ENCODE peak calls at places on chromosome 11, in four cellular contexts. F is HCT116, S is SK-N-SH, B is HepG2. X is an unnamed sample.

GRCh38 chr11:122853971-122854446 is 15.7 kb downstream of the CRTAM start:
- DNase-seq in F (peak; percentile 84), B (peak; percentile 66), S (peak; percentile 76), X (peak; percentile 91)

GRCh38 chr11:75547617-75548054 is 14.4 kb upstream of the SERPINH1 start:
- DNase-seq in F (no peak), B (peak; percentile 64), S (peak; percentile 88), X (peak; percentile 89)

GRCh38 chr11:113796663-113797259 is 17.2 kb downstream of the CLDN25 start:
- DNase-seq in S (peak; percentile 65), B (peak; percentile 39), F (peak; percentile 12), X (peak; percentile 82)

GRCh38 chr11:60343094-60343704 is 16.1 kb downstream of the MS4A6E start:
- DNase-seq in F (peak; percentile 27), S (no peak), B (peak; percentile 18), X (peak; percentile 51)

GRCh38 chr11:125338886-125339811 is 156.9 kb downstream of the FEZ1 start:
- DNase-seq in B (no peak), F (no peak), S (peak; percentile 61), X (no peak)

GRCh38 chr11:134513585-134514120 is 101.6 kb upstream of the B3GAT1 start:
- DNase-seq in S (no peak), F (no peak), B (no peak), X (no peak)

GRCh38 chr11:32774081-32774480 is 20.4 kb downstream of the CCDC73 start:
- DNase-seq in S (no peak), F (no peak), B (no peak), X (no peak)

GRCh38 chr11:73317803-73318202 is 9.7 kb downstream of the ARHGEF17 start:
- DNase-seq in B (no peak), S (no peak), F (no peak), X (no peak)

GRCh38 chr11:128324531-128325141 is 262.7 kb downstream of the ETS1 start:
- DNase-seq in B (no peak), S (no peak), F (no peak), X (no peak)

GRCh38 chr11:131065435-131066295 is 149.4 kb upstream of the SNX19 start:
- DNase-seq in B (no peak), F (no peak), S (no peak), X (no peak)

GRCh38 chr11:121465709-121466062 is 12.9 kb upstream of the SORL1-AS1 start:
- DNase-seq in B (no peak), S (no peak), F (no peak), X (no peak)

GRCh38 chr11:29937526-29937925 is 79.3 kb downstream of the KCNA4 start:
- DNase-seq in S (no peak), F (no peak), B (no peak), X (no peak)

GRCh38 chr11:15223318-15223717 is 108.6 kb downstream of the INSC start:
- DNase-seq in F (no peak), B (no peak), S (no peak), X (no peak)

GRCh38 chr11:1388763-1389102 is 1.0 kb upstream of the BRSK2 start:
- DNase-seq in S (no peak), B (no peak), F (no peak), X (no peak)

GRCh38 chr11:72684236-72684912 is 10.2 kb upstream of the PDE2A start:
- DNase-seq in F (peak; percentile 44), B (peak; percentile 49), S (peak; percentile 76), X (peak; percentile 85)

GRCh38 chr11:119125849-119126248 is 4.5 kb downstream of the HINFP start:
- DNase-seq in S (no peak), F (no peak), B (no peak), X (no peak)
- TF ChIP-seq JUND in S (no peak), F (no peak), B (no peak), X (no peak)

GRCh38 chr11:45942381-45942780 is 19.9 kb downstream of the LARGE2 start:
- DNase-seq in F (no peak), S (no peak), B (no peak), X (no peak)
- TF ChIP-seq JUND in F (no peak), S (no peak), B (no peak), X (no peak)

GRCh38 chr11:8566613-8567210 is 27.3 kb downstream of the STK33 start:
- DNase-seq in B (peak; percentile 23), F (peak; percentile 23), S (peak; percentile 14), X (peak; percentile 4)
- TF ChIP-seq JUND in B (no peak), F (no peak), S (no peak), X (no peak)

DNA sequence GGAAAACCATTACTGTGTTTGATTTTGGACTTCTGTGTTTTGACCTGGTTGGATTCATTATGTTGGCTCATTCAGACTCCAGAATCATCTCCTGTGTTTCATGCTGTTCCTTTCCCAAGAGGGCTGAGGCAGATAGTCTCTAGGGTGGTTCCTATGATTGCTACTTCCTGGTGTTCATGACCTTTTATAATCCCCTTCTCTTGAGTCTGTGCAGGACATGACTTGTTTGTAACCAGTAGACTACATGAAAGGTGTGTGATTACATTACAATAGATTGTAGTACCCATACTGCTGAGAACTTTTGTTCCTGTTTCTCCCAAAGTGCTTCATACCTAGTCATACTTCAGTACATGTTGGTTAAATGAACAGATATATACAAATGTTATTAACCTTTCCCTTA is 700.6 kb downstream of the METTL15 start:
- DNase-seq in S (no peak), F (no peak), B (no peak), X (no peak)
- TF ChIP-seq JUND in S (no peak), F (no peak), B (no peak), X (no peak)

X was measured in T47D.